ENCODE peak calls at places on chromosomes 7 and 10, in four cellular contexts. J, W, L and O are unnamed samples.

GRCh38 chr7:41065663-41066062 is 637.2 kb downstream of the INHBA start:
- DNase-seq in J (no peak), W (no peak), L (no peak), O (no peak)

GRCh38 chr7:35605760-35606159 is 89.2 kb downstream of the HERPUD2 start:
- DNase-seq in J (no peak), W (no peak), L (no peak), O (no peak)

GRCh38 chr10:3104251-3104918 is 37.0 kb downstream of the PFKP start:
- DNase-seq in J (no peak), W (no peak), L (no peak), O (no peak)

GRCh38 chr10:91006752-91007346 is 86.0 kb upstream of the ANKRD1 start:
- DNase-seq in J (no peak), W (no peak), L (no peak), O (no peak)

GRCh38 chr10:73577788-73578187 is 13.4 kb downstream of the USP54 start:
- DNase-seq in J (peak; percentile 5), W (no peak), L (no peak), O (no peak)

GRCh38 chr10:49465717-49466116 is 69.8 kb upstream of the DRGX start:
- DNase-seq in J (no peak), W (no peak), L (no peak), O (no peak)

GRCh38 chr7:23967949-23968599 is 258.1 kb downstream of the STK31 start:
- DNase-seq in J (peak; percentile 29), W (no peak), L (no peak), O (no peak)

GRCh38 chr7:24346129-24346528 is 62.1 kb downstream of the NPY start:
- DNase-seq in J (no peak), W (no peak), L (no peak), O (no peak)

GRCh38 chr7:2253525-2254244 is 11.7 kb downstream of the NUDT1 start:
- DNase-seq in J (no peak), W (no peak), L (peak; percentile 41), O (no peak)

GRCh38 chr7:94921911-94922310 is 14.5 kb downstream of the PPP1R9A start:
- DNase-seq in J (no peak), W (no peak), L (no peak), O (no peak)

GRCh38 chr7:131372554-131372953 is 44.9 kb downstream of the MKLN1 start:
- DNase-seq in J (no peak), W (no peak), L (no peak), O (no peak)

GRCh38 chr7:89554209-89554608 is 600.1 kb upstream of the STEAP1 start:
- DNase-seq in J (no peak), W (no peak), L (no peak), O (no peak)

GRCh38 chr7:45033261-45033930 is 33.4 kb downstream of the CCM2 start:
- DNase-seq in J (no peak), W (no peak), L (peak; percentile 34), O (no peak)

GRCh38 chr10:14022954-14023353 is 307.8 kb downstream of the FRMD4A start:
- DNase-seq in J (no peak), W (no peak), L (no peak), O (no peak)

GRCh38 chr10:440127-440526 is 249.3 kb downstream of the DIP2C start:
- DNase-seq in J (no peak), W (no peak), L (no peak), O (no peak)

GRCh38 chr7:82957521-82957920 is 205.2 kb downstream of the PCLO start:
- DNase-seq in J (no peak), W (no peak), L (no peak), O (no peak)

GRCh38 chr10:126690534-126690933 is 20.0 kb upstream of the C10orf90 start:
- DNase-seq in J (no peak), W (no peak), L (no peak), O (no peak)

GRCh38 chr10:122894261-122894944 is 15.0 kb upstream of the FAM24B start:
- DNase-seq in J (no peak), W (no peak), L (no peak), O (no peak)

GRCh38 chr10:62778125-62778524 is 26.4 kb upstream of the ADO start:
- DNase-seq in J (no peak), W (no peak), L (no peak), O (no peak)

GRCh38 chr10:100518761-100519241 is 860 bp downstream of the SEC31B start:
- DNase-seq in J (peak; percentile 83), W (peak; percentile 49), L (peak; percentile 71), O (peak; percentile 57)

GRCh38 chr7:17234398-17235021 is 63.9 kb upstream of the AHR start:
- DNase-seq in J (no peak), W (peak; percentile 62), L (no peak), O (peak; percentile 56)

DNA sequence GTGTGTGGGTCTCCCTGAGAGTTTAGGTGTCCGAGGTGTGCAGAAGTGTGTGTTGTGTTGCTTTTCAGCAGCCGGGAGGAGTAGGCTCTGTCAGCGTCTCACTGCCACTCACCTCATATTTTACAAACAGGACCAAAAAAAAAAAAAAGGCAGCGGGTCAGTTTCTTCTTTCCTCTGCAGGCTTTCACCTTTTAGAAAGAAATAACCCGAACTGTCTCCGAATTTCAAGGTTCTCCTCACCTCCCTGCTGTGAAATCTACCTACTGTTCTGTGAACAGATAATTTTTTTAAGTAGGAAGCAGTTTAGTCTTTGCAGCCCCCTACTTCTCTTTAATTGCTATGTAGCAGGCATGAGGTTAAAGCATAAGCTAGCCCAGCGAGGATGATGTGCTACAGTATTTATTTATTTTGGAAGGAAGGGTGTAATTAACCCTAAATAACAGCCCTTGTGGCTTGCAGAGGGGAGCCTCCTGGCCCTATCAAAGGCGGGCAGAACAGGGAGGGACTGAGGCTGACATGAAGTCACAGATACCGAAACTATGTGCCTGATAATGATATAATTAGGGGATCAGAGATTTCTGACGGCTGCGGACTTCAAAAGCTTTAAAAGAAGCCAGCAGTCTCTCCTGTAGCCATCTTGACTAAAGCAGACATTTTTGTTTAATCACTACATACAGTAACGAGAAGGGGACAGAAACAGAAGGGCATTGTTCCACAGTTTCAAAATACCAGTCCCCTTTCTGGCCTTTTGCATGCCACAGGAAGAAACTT is 1.6 kb downstream of the BAMBI start:
- DNase-seq in J (peak; percentile 47), W (no peak), L (no peak), O (no peak)
- H3K27ac ChIP-seq in J (no peak overlapping the region), W (no peak overlapping the region), L (peak overlapping the region; percentile 49), O (no peak overlapping the region)

DNA sequence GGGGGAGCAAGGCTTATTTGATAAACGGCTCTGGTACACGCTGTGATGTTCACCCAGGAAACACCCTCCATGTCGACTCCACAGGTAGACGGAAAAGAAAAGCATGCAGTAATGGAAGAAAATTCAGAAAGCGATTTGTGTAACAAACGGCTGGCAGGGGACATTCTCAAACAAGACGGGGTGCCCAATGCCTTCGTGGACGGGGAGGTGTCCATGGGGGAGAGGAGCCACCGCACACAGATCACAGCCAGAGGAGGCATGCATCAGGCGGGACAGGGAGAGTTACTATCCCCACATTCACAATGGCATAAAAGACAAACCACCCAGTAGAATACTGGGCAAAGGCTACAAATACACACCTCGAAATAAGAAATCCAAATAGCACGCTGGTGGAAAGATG is 20.1 kb downstream of the CNPY1 start:
- DNase-seq in J (no peak), W (no peak), L (no peak), O (no peak)
- H3K27me3 ChIP-seq in J (peaks cover 100% of the 10 kb centered on the region), W (peaks cover 7% of the 10 kb centered on the region), L (peaks cover 92% of the 10 kb centered on the region), O (peaks cover 21% of the 10 kb centered on the region)

GRCh38 chr10:6195376-6195775 is 7.4 kb upstream of the PFKFB3 start:
- DNase-seq in J (no peak), W (no peak), L (no peak), O (no peak)

GRCh38 chr10:6195891-6196290 is 6.8 kb upstream of the PFKFB3 start:
- DNase-seq in J (no peak), W (no peak), L (no peak), O (no peak)

GRCh38 chr10:6199131-6199733 is 3.5 kb upstream of the PFKFB3 start:
- DNase-seq in J (no peak), W (no peak), L (no peak), O (no peak)

GRCh38 chr10:6194291-6194690 is 8.4 kb upstream of the PFKFB3 start:
- DNase-seq in J (no peak), W (no peak), L (no peak), O (no peak)

GRCh38 chr10:6197274-6197673 is 5.5 kb upstream of the PFKFB3 start:
- DNase-seq in J (no peak), W (no peak), L (no peak), O (no peak)
- H3K27ac ChIP-seq in J (no peak overlapping the region), W (no peak overlapping the region), L (no peak overlapping the region), O (no peak overlapping the region)

DNA sequence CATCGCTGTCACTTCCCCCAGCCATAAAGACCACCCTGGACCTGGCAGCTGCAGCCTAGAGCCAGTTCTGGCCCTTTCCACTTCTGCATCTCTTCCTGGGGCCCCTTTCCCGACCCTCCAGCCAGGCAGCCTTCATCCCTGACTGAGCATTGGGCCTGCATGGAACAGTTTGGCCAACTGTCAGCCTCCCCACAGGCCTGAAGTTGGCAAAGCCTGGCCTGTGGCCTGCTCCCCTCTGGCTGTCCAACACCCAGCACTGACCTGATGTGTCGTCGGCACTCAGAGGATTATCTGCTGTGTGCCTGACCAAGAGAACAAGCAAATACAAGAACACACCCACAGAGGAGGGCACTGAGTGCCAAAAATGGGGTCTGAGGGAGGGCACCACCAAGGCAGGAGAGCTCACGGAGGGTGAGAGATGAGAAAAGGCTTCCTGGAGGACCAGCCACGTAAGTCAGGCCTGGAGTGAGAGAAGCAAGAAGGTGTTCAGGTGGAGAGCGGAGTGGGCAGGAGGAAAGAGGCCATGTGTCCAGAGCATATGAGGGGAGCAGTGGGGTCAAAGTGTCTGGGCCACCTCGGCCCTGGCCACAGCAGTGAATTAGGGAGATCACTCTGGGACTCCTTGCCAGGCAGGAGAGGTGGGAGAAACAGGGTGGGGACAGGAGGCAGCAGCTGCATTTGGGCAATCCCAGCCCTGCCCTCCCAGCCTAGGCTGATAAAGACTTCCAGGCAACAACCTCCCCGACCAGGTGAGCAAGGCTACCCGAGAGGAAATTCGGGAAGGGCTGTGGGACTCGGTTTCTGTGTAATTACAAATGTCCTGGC is 4.5 kb downstream of the GPRIN2 start:
- DNase-seq in J (no peak), W (no peak), L (no peak), O (no peak)
- H3K27me3 ChIP-seq in J (peaks cover 17% of the 10 kb centered on the region), W (peaks cover 6% of the 10 kb centered on the region), L (peaks cover 1% of the 10 kb centered on the region), O (peaks cover 27% of the 10 kb centered on the region)

GRCh38 chr10:24901686-24902399 is 50.6 kb downstream of the PRTFDC1 start:
- DNase-seq in J (peak; percentile 25), W (no peak), L (no peak), O (no peak)

GRCh38 chr10:24900888-24901685 is 51.3 kb downstream of the PRTFDC1 start:
- DNase-seq in J (no peak), W (no peak), L (no peak), O (no peak)

GRCh38 chr10:24899571-24899970 is 52.8 kb downstream of the PRTFDC1 start:
- DNase-seq in J (no peak), W (no peak), L (no peak), O (no peak)

GRCh38 chr10:24904830-24905229 is 47.6 kb downstream of the PRTFDC1 start:
- DNase-seq in J (no peak), W (no peak), L (no peak), O (no peak)

DNA sequence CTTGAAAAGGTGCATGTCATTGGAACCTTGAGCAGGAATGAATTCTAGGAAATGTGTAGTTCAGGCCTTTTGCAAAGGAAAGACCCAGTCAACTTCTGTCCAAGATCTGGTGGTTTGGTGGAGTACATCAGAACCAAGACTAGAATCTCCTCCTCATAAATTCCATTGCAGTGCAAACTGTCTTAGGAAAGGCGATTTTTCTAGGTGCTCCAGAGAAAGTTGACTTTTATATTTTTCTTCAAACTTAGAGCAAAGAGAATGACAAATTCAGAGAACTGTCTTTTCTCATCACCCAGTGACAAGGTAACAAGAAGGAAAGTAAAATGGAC is 50.0 kb downstream of the PRTFDC1 start:
- DNase-seq in J (no peak), W (no peak), L (no peak), O (no peak)
- H3K27ac ChIP-seq in J (no peak overlapping the region), W (peak overlapping the region; percentile 12), L (peak overlapping the region; percentile 74), O (no peak overlapping the region)